ENCODE peak calls at places on chromosome 17, in four cellular contexts. K is breast epithelium, T is keratinocyte, Z is Panc1. P is an unnamed sample.

GRCh38 chr17:2949469-2950044 is 113.8 kb downstream of the OR1D5 start:
- DNase-seq in K (no peak), T (peak; percentile 41), Z (peak; percentile 61), P (no peak)

GRCh38 chr17:73145641-73146040 is 19.2 kb upstream of the SSTR2 start:
- DNase-seq in K (no peak), T (no peak), Z (no peak), P (no peak)

GRCh38 chr17:72477529-72477928 is 356.7 kb downstream of the SOX9 start:
- DNase-seq in K (peak; percentile 38), T (no peak), Z (no peak), P (no peak)

GRCh38 chr17:35116845-35117244 is 2.8 kb downstream of the RAD51D start:
- DNase-seq in K (no peak), T (no peak), Z (no peak), P (no peak)

GRCh38 chr17:45709889-45710288 is 74.2 kb upstream of the CRHR1 start:
- DNase-seq in K (no peak), T (no peak), Z (no peak), P (no peak)

GRCh38 chr17:45307290-45308015 is 9.4 kb downstream of the MAP3K14 start:
- DNase-seq in K (no peak), T (no peak), Z (no peak), P (no peak)

GRCh38 chr17:57830880-57831279 is 19.0 kb downstream of the MRPS23 start:
- DNase-seq in K (no peak), T (no peak), Z (no peak), P (no peak)

GRCh38 chr17:72591500-72592241 is 470.9 kb downstream of the SOX9 start:
- DNase-seq in K (no peak), T (no peak), Z (no peak), P (no peak)

GRCh38 chr17:83203073-83203471 is 123.7 kb downstream of the METRNL start:
- DNase-seq in K (peak; percentile 52), T (no peak), Z (no peak), P (no peak)

DNA sequence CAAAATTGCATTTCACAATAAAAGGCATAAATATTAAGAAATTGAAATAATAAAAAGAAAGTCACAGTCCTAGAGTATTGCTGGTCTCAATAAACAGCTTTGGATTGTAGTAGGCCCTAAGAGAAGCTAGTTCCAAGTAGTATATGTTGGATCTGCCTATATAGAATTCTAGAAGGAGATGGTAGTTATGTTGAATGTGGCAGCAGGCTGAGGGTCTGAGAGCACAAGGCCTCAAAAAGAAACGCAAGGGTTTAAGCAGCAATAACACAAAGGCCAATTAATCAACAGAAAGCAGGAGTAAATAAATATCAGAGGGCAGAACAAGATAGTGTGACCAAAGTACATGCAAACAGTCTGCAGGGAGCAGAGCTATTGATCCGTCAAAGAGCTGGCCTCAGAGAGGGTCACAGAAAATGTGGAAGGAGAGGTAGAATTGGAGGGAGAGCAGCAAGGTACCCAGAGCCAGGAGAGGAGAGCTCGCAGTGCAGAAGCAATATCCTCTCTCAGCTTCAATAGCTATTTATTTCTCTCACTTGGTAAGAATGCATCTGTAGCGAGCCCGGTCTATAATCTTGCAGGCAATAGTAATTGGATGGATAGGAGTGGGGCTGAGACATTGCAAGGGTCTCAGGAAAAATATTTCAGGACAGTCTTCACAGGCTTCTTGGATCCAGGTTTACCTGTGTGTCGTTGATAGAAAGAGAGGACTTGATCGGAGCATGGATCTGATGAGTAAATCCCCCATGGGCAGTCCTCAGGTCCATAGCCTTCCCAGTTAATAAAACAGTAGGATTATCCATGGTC is 25.1 kb upstream of the MED13 start:
- DNase-seq in K (no peak), T (no peak), Z (no peak), P (no peak)
- H3K27me3 ChIP-seq in K (no peaks in the 10 kb centered on the region), T (no peaks in the 10 kb centered on the region), Z (no peaks in the 10 kb centered on the region), P (no peaks in the 10 kb centered on the region)

GRCh38 chr17:7636192-7636591 is 6.3 kb downstream of the SHBG start:
- DNase-seq in K (no peak), T (no peak), Z (no peak), P (no peak)

GRCh38 chr17:7631398-7632380 is 1.8 kb downstream of the SHBG start:
- DNase-seq in K (no peak), T (no peak), Z (no peak), P (no peak)

GRCh38 chr17:7632492-7632894 is 2.6 kb downstream of the SHBG start:
- DNase-seq in K (no peak), T (no peak), Z (no peak), P (no peak)

GRCh38 chr17:7633093-7633492 is 3.2 kb downstream of the SHBG start:
- DNase-seq in K (no peak), T (no peak), Z (no peak), P (no peak)

DNA sequence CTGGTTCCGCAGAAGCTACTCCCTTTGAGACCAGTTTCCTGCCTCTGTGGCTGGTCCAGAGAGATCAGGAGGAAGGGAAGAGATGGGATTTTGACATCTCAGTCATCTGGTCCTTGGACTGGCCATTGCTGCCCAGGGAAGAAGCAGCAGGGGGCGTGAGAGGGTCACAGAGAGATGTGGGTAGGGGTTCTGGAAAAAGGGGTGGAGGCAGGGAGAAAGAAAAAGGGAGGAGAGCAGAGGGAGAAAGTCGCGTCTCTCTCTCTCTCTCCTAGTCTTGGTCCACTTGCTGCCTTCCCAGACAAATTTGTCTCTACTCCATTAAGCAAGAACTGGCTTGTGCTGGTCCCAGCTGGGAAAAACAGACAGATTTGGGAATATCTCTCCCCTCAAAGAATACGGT is 4.4 kb downstream of the SHBG start:
- DNase-seq in K (no peak), T (no peak), Z (no peak), P (peak; percentile 50)
- TF ChIP-seq CTCF in K (no peak), T (peak; percentile 46), Z (no peak), P (peak; percentile 46)

GRCh38 chr17:8163978-8164814 is 1.4 kb upstream of the VAMP2 start:
- DNase-seq in K (peak; percentile 82), T (no peak), Z (no peak), P (peak; percentile 78)
- H3K4me3 ChIP-seq in K (peak overlapping the region; percentile 47), T (peak overlapping the region; percentile 5), Z (peak overlapping the region; percentile 53), P (peak overlapping the region; percentile 16)

DNA sequence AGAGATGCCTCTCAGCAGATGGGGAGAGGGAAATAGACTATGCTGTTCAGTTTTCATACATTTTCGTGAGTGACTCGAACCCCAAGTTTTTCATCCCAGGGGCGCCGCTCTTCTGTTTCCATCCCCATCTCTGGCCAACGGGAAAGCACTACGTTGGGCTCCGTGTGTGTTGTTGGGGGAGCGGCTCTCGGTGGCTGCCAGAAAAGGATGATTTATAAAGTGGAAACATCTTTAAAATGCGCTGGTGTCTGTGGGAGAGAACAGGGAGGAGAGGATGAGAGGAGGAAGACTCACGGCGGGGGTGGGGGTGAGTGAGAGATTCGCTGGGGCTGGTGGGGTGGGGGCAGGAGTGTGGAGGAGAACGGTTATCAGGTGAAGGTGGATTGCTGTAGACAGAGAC is 5.8 kb downstream of the TBX4 start:
- DNase-seq in K (no peak), T (no peak), Z (no peak), P (no peak)
- H3K27me3 ChIP-seq in K (peaks cover 94% of the 10 kb centered on the region), T (peaks cover 64% of the 10 kb centered on the region), Z (no peaks in the 10 kb centered on the region), P (peaks cover 23% of the 10 kb centered on the region)

DNA sequence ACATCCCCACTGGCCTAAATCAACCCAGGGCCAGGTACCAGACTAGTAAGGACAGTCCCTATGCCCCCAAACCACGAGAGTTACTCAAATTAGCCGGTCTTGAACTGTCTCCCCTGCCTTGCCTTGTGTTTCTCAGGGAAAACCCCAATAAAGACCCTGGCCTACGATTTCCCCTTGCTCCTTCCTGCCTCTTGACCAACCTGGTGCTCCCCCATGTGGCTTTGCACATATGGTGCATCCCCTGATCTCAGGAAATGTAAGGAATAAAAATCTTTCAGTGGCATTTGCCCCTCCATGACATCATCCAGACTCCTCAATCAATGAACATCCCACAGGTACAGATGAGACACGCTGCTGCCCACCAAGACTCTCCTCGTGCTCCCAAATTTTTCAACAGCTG is 87.9 kb downstream of the ZNF18 start:
- DNase-seq in K (no peak), T (no peak), Z (no peak), P (no peak)
- TF ChIP-seq CTCF in K (no peak), T (no peak), Z (peak; percentile 13), P (no peak)

GRCh38 chr17:77403854-77404253 is 263.1 kb downstream of the SEC14L1 start:
- DNase-seq in K (no peak), T (no peak), Z (no peak), P (no peak)

GRCh38 chr17:77399319-77399959 is 258.7 kb downstream of the SEC14L1 start:
- DNase-seq in K (no peak), T (no peak), Z (no peak), P (no peak)

GRCh38 chr17:77398274-77398673 is 257.5 kb downstream of the SEC14L1 start:
- DNase-seq in K (no peak), T (no peak), Z (no peak), P (no peak)

GRCh38 chr17:77402159-77402731 is 261.5 kb downstream of the SEC14L1 start:
- DNase-seq in K (no peak), T (no peak), Z (no peak), P (no peak)

DNA sequence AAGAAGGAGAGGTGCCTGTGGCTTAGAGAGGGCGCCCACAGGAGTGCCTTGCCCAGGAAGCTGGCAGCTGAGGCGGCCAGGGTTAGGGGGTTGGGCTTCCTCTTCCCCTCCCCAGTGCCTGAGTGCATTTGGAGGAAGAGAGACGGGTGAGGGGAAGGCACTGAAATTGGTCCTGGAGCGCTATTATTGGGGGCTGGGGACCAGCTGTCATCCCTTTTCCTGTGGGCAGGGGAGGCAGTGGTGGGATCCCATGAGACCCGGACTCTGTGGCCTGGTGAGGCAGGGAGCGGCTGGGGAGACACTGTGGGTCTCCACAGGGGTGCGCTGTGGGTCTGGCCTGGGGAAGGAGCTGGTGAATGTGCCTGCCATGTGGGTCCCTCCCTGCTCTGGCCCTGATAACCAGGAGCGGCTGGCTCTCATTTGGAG is 259.7 kb downstream of the SEC14L1 start:
- DNase-seq in K (no peak), T (no peak), Z (no peak), P (no peak)
- H3K4me3 ChIP-seq in K (peak overlapping the region; percentile 22), T (no peak overlapping the region), Z (no peak overlapping the region), P (no peak overlapping the region)

GRCh38 chr17:5793899-5794298 is 209.6 kb upstream of the NLRP1 start:
- DNase-seq in K (no peak), T (no peak), Z (no peak), P (no peak)

GRCh38 chr17:5797447-5797846 is 213.1 kb upstream of the NLRP1 start:
- DNase-seq in K (no peak), T (no peak), Z (no peak), P (no peak)

GRCh38 chr17:5789443-5789842 is 205.1 kb upstream of the NLRP1 start:
- DNase-seq in K (no peak), T (no peak), Z (no peak), P (no peak)

GRCh38 chr17:5794881-5795486 is 210.7 kb upstream of the NLRP1 start:
- DNase-seq in K (no peak), T (no peak), Z (no peak), P (no peak)

GRCh38 chr17:5793157-5793556 is 208.8 kb upstream of the NLRP1 start:
- DNase-seq in K (no peak), T (no peak), Z (no peak), P (no peak)
- H3K27me3 ChIP-seq in K (peaks cover 29% of the 10 kb centered on the region), T (peaks cover 42% of the 10 kb centered on the region), Z (no peaks in the 10 kb centered on the region), P (no peaks in the 10 kb centered on the region)